ENCODE peak calls at places on chromosome 6, in ten cellular contexts. C, Y, R, T, A, W, Q, P, D and G are unnamed samples.

GRCh38 chr6:125338381-125338780 is 36.6 kb upstream of the HDDC2 start:
- DNase-seq in P (no peak), T (no peak), Y (no peak), A (no peak), C (no peak), R (no peak), W (no peak), D (no peak), Q (no peak), G (no peak)

GRCh38 chr6:10837692-10837996 is 695 bp downstream of the MAK start:
- DNase-seq in P (no peak), A (peak; percentile 27), Y (no peak), C (peak; percentile 13), D (no peak), R (peak; percentile 18), W (no peak), T (no peak), Q (peak; percentile 22), G (peak; percentile 28)

GRCh38 chr6:149899486-149899885 is 1.6 kb upstream of the RAET1E start:
- DNase-seq in R (no peak), P (peak; percentile 45), W (no peak), D (no peak), Y (no peak), Q (no peak), T (no peak), A (no peak), C (no peak), G (no peak)

GRCh38 chr6:129104131-129104530 is 221.2 kb downstream of the LAMA2 start:
- DNase-seq in T (no peak), R (peak; percentile 59), W (no peak), D (no peak), Q (peak; percentile 92), Y (peak; percentile 36), A (no peak), C (no peak), P (no peak), G (no peak)

GRCh38 chr6:109342564-109342963 is 39.7 kb downstream of the CD164 start:
- DNase-seq in Y (no peak), C (no peak), T (no peak), W (no peak), P (no peak), R (no peak), D (no peak), A (no peak), Q (no peak), G (no peak)

GRCh38 chr6:42821846-42822245 is 40.0 kb downstream of the BICRAL start:
- DNase-seq in R (no peak), T (no peak), P (no peak), W (no peak), C (no peak), Q (peak; percentile 26), A (no peak), D (no peak), Y (no peak), G (no peak)

GRCh38 chr6:56904068-56904467 is 50.8 kb upstream of the BEND6 start:
- DNase-seq in C (no peak), A (no peak), W (no peak), P (no peak), Y (no peak), Q (peak; percentile 40), D (no peak), T (no peak), R (no peak), G (no peak)

GRCh38 chr6:110875548-110876169 is 1.1 kb downstream of the AMD1 start:
- DNase-seq in Q (no peak), D (no peak), C (peak; percentile 57), W (peak; percentile 66), A (peak; percentile 62), R (peak; percentile 22), P (peak; percentile 87), T (peak; percentile 25), Y (peak; percentile 45), G (peak; percentile 70)

GRCh38 chr6:143135797-143136561 is 75.3 kb downstream of the AIG1 start:
- DNase-seq in W (no peak), P (no peak), Y (no peak), D (no peak), R (no peak), A (no peak), C (no peak), T (no peak), Q (no peak), G (no peak)

GRCh38 chr6:9851541-9852380 is 563.1 kb downstream of the TFAP2A start:
- DNase-seq in C (peak; percentile 48), W (no peak), D (peak; percentile 27), T (peak; percentile 71), P (no peak), Q (peak; percentile 1), A (no peak), Y (no peak), R (no peak), G (no peak)

GRCh38 chr6:12200025-12200424 is 90.1 kb upstream of the EDN1 start:
- DNase-seq in Q (no peak), P (no peak), W (no peak), T (no peak), C (no peak), A (no peak), Y (no peak), R (no peak), D (no peak), G (no peak)

GRCh38 chr6:12198851-12199250 is 91.3 kb upstream of the EDN1 start:
- DNase-seq in R (no peak), T (no peak), D (no peak), Y (no peak), P (no peak), C (no peak), W (no peak), A (no peak), Q (no peak), G (no peak)

GRCh38 chr6:12196326-12196936 is 93.7 kb upstream of the EDN1 start:
- DNase-seq in T (no peak), C (no peak), P (no peak), D (no peak), Q (peak; percentile 49), A (no peak), Y (no peak), R (peak; percentile 66), W (no peak), G (no peak)
- TF ChIP-seq CTCF in T (no peak), C (no peak), P (no peak), D (no peak), Q (no peak), A (no peak), Y (no peak), R (no peak), W (no peak), G (no peak)

DNA sequence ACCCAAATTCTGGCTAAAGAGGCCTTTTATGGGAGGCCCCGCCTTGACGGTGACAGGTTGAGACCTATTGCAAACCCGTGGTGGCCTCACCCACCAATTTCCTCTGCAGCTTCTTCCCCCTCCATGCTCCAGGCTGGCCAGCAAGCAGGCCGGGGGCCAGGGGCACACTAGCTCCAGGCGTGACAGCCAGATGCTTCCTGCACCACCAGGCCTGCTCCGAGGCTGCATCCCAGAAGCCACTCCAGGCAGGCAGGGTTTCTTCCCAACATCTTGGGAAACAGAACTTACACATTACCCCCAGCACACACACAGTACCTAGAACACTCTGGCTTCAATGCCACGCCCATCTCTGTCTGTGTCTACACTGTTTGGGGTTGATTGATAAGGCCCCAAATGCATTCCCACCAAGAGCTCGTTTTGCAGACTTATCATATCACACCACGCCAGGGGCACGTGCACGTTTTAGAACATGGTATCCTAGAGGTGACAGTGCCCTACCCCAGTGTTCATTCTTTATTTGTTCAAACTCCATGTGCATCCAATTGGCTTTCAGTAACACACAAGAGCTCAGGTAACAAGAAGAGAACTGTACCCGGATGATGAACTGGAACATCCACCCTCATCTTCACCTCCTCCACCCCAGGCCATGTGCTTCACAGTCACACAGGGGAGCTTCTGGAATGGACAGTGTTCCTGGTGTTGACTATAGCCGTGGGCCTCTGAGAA is 221.4 kb upstream of the RREB1 start:
- DNase-seq in T (no peak), Y (peak; percentile 31), P (no peak), A (no peak), C (no peak), R (no peak), D (no peak), Q (no peak), W (no peak), G (no peak)
- H3K4me3 ChIP-seq in T (no peak overlapping the region), Y (no peak overlapping the region), P (no peak overlapping the region), A (no peak overlapping the region), C (no peak overlapping the region), R (no peak overlapping the region), D (no peak overlapping the region), Q (no peak overlapping the region), W (no peak overlapping the region), G (no peak overlapping the region)

GRCh38 chr6:146890644-146891434 is 292.1 kb downstream of the ADGB start:
- DNase-seq in W (no peak), C (no peak), Y (no peak), A (no peak), P (no peak), T (no peak), Q (peak; percentile 23), D (no peak), R (no peak), G (no peak)
- TF ChIP-seq CTCF in W (no peak), C (no peak), Y (no peak), A (no peak), P (no peak), T (no peak), Q (no peak), D (peak; percentile 27), R (peak; percentile 6), G (no peak)

DNA sequence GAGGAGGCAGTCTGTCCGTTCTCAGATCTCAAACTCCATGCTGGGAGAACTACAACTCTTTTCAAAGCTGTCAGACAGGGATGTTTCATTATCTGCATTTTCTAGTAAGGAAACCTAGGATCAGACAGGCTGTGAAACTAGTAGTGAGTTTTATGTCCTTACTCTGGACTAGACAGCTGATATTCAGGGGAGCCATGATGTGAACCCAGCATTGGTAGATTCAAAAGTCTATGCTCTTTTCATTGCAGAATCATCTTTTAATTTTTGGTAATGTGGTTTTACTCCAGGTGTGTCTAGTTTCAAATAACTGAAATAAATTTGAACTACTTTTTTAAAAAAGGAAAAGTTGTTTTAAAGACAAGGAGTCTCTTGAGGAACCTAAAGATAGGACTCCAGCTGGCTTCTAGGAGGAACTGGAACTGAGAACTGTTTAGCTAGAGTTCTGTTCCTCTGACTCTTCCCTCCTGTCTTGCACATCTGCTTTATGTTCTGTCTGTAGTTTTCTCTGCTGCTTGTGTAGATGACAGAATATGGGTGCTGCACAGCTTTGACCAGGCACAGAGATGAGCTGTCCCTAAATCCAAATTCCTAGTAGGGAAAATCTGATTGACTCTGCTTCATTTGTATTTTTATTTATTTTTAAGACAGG is 27.8 kb upstream of the RNF144B start:
- DNase-seq in T (peak; percentile 25), A (no peak), D (no peak), P (no peak), W (no peak), Q (no peak), R (no peak), Y (no peak), C (peak; percentile 42), G (peak; percentile 31)
- H3K4me3 ChIP-seq in T (no peak overlapping the region), A (no peak overlapping the region), D (no peak overlapping the region), P (no peak overlapping the region), W (no peak overlapping the region), Q (no peak overlapping the region), R (no peak overlapping the region), Y (no peak overlapping the region), C (no peak overlapping the region), G (no peak overlapping the region)